ENCODE peak calls at places on chromosome X, in five cellular contexts. V is left lobe of liver; S is stimulated activated naive B cell treated with anti-CD40 and anti-IgM and Interleukin-4, amounts not matched to agents 10 μg/mL and 1 μg/mL and 100 μg/mL, for 72 hours; B is stimulated activated CD4-positive, alpha-beta T cell treated with anti-CD3 and anti-CD28 coated beads, Interleukin-4, amount 100 ng/mL, for 24 hours; G is CD4-positive, alpha-beta T cell. W is an unnamed sample.

GRCh38 chrX:149040873-149041535 is 464.1 kb downstream of the IDS start:
- DNase-seq in V (no peak), S (no peak), B (no peak), G (no peak), W (no peak)

GRCh38 chrX:132594129-132594528 is 105.3 kb upstream of the MBNL3 start:
- DNase-seq in V (no peak), S (no peak), B (no peak), G (no peak), W (no peak)

GRCh38 chrX:109709129-109709631 is 23.9 kb downstream of the ACSL4 start:
- DNase-seq in V (no peak), S (no peak), B (no peak), G (no peak), W (no peak)

GRCh38 chrX:40140706-40141499 is 43.1 kb upstream of the BCOR start:
- DNase-seq in V (peak), S (no peak), B (no peak), G (no peak), W (no peak)

GRCh38 chrX:18574591-18574990 is 97.3 kb downstream of the RS1 start:
- DNase-seq in V (no peak), S (no peak), B (no peak), G (no peak), W (no peak)

GRCh38 chrX:1222511-1223252 is 10.2 kb upstream of the CRLF2 start:
- DNase-seq in V (no peak), S (no peak), B (no peak), G (no peak), W (no peak)

GRCh38 chrX:41350150-41350975 is 16.4 kb downstream of the DDX3X start:
- DNase-seq in V (no peak), S (no peak), B (no peak), G (no peak), W (no peak)

GRCh38 chrX:103467156-103467555 is 52.1 kb downstream of the RAB40A start:
- DNase-seq in V (no peak), S (no peak), B (no peak), G (no peak), W (no peak)

GRCh38 chrX:42776195-42776594 is 1.8 kb downstream of the PPP1R2C start:
- DNase-seq in V (no peak), S (no peak), B (no peak), G (no peak), W (no peak)

GRCh38 chrX:24774650-24775049 is 80.9 kb downstream of the POLA1 start:
- DNase-seq in V (no peak), S (no peak), B (no peak), G (no peak), W (no peak)

GRCh38 chrX:49656554-49656953 is 39.2 kb downstream of the PAGE1 start:
- DNase-seq in V (no peak), S (no peak), B (no peak), G (no peak), W (no peak)

GRCh38 chrX:12874599-12874998 is 7.7 kb downstream of the TLR7 start:
- DNase-seq in V (no peak), S (no peak), B (no peak), G (no peak), W (no peak)

GRCh38 chrX:3191821-3192220 is 150.6 kb downstream of the ARSF start:
- DNase-seq in V (no peak), S (no peak), B (no peak), G (no peak), W (no peak)

GRCh38 chrX:21740329-21741274 is 17.3 kb downstream of the SMPX start:
- DNase-seq in V (peak), S (no peak), B (no peak), G (no peak), W (no peak)

GRCh38 chrX:108312938-108313337 is 125.3 kb downstream of the COL4A6 start:
- DNase-seq in V (peak), S (no peak), B (no peak), G (no peak), W (no peak)

GRCh38 chrX:39855748-39856129 is 242.0 kb downstream of the BCOR start:
- DNase-seq in V (no peak), S (peak), B (peak), G (peak), W (no peak)

GRCh38 chrX:33607042-33607595 is 395.8 kb upstream of the DMD start:
- DNase-seq in V (no peak), S (no peak), B (no peak), G (no peak), W (no peak)

GRCh38 chrX:23900220-23900797 is 7.4 kb downstream of the APOO start:
- DNase-seq in V (no peak), S (no peak), B (no peak), G (no peak), W (no peak)

GRCh38 chrX:39162322-39162721 is 361.1 kb downstream of the MID1IP1 start:
- DNase-seq in V (no peak), S (no peak), B (peak), G (peak), W (no peak)

GRCh38 chrX:100648601-100649417 is 4.8 kb downstream of the SRPX2 start:
- DNase-seq in V (no peak), S (no peak), B (no peak), G (no peak), W (no peak)

GRCh38 chrX:66163849-66164401 is at the start of gene HEPH:
- DNase-seq in V (no peak), S (no peak), B (no peak), G (no peak), W (peak)

GRCh38 chrX:57607295-57608187 is 15.7 kb downstream of the ZXDB start:
- DNase-seq in V (no peak), S (no peak), B (no peak), G (no peak), W (no peak)

GRCh38 chrX:275967-276587 is 5.1 kb upstream of the PLCXD1 start:
- DNase-seq in V (peak), S (no peak), B (peak), G (peak), W (no peak)

GRCh38 chrX:154603438-154604430 is 15.3 kb downstream of the CTAG1B start:
- DNase-seq in V (peak), S (no peak), B (no peak), G (no peak), W (no peak)

GRCh38 chrX:40617566-40617965 is 5.7 kb upstream of the MPC1L start:
- DNase-seq in V (no peak), S (no peak), B (no peak), G (no peak), W (no peak)

GRCh38 chrX:118973389-118974087 is 880 bp upstream of the LONRF3 start:
- DNase-seq in V (peak), S (no peak), B (no peak), G (no peak), W (no peak)

GRCh38 chrX:12497832-12498591 is 293.2 kb upstream of the PRPS2 start:
- DNase-seq in V (no peak), S (no peak), B (no peak), G (no peak), W (peak)

GRCh38 chrX:103687073-103687695 is 685 bp upstream of the MORF4L2 start:
- DNase-seq in V (peak), S (peak), B (peak), G (peak), W (no peak)

GRCh38 chrX:9414416-9414815 is 50.4 kb upstream of the TBL1X start:
- DNase-seq in V (no peak), S (no peak), B (no peak), G (no peak), W (no peak)